ENCODE peak calls at places on chromosomes 4 and X, in six cellular contexts. Y is esophagus muscularis mucosa, S is GM12878, E is upper lobe of left lung, X is stomach, O is breast epithelium. G is an unnamed sample.

GRCh38 chr4:77084019-77084604 is 8.3 kb upstream of the CCNI start:
- DNase-seq in S (no peak), X (no peak), E (no peak), Y (no peak), O (no peak), G (no peak)

GRCh38 chr4:147709999-147710398 is 21.9 kb upstream of the ARHGAP10 start:
- DNase-seq in O (no peak), S (no peak), Y (peak; percentile 78), E (no peak), X (no peak), G (no peak)

GRCh38 chr4:68304731-68305130 is 45.2 kb downstream of the YTHDC1 start:
- DNase-seq in Y (no peak), X (no peak), E (no peak), O (no peak), S (no peak), G (no peak)

GRCh38 chr4:147814334-147814733 is 82.4 kb downstream of the ARHGAP10 start:
- DNase-seq in O (no peak), E (no peak), S (no peak), Y (no peak), X (no peak), G (no peak)

GRCh38 chr4:120994521-120994920 is 72.0 kb upstream of the PRDM5 start:
- DNase-seq in O (no peak), E (no peak), S (no peak), Y (no peak), X (no peak), G (no peak)

GRCh38 chr4:147453561-147454141 is 27.2 kb upstream of the EDNRA start:
- DNase-seq in X (no peak), Y (no peak), E (no peak), O (no peak), S (no peak), G (no peak)

GRCh38 chrX:10101269-10101668 is 55.5 kb upstream of the CLCN4 start:
- DNase-seq in X (no peak), S (no peak), Y (no peak), O (no peak), E (peak; percentile 26), G (peak; percentile 36)

GRCh38 chrX:8657883-8658282 is 74.1 kb downstream of the ANOS1 start:
- DNase-seq in E (no peak), X (no peak), O (no peak), Y (no peak), S (no peak), G (no peak)

GRCh38 chr4:158169516-158169915 is 3.3 kb downstream of the GASK1B start:
- DNase-seq in S (no peak), O (no peak), X (no peak), E (no peak), Y (no peak), G (no peak)

GRCh38 chr4:40648742-40649281 is 19.1 kb upstream of the RBM47 start:
- DNase-seq in X (no peak), Y (no peak), E (peak; percentile 28), O (no peak), S (no peak), G (no peak)

GRCh38 chr4:139297001-139297410 is 4.3 kb upstream of the NAA15 start:
- DNase-seq in Y (no peak), S (no peak), X (no peak), E (no peak), O (no peak), G (no peak)

GRCh38 chrX:47992669-47993068 is 11.1 kb downstream of the ZNF182 start:
- DNase-seq in S (no peak), Y (no peak), O (no peak), E (no peak), X (no peak), G (no peak)

GRCh38 chr4:19329631-19330030 is 922.1 kb upstream of the SLIT2 start:
- DNase-seq in E (no peak), O (no peak), S (no peak), Y (no peak), X (no peak), G (no peak)

GRCh38 chr4:119038465-119038864 is 97.2 kb upstream of the MYOZ2 start:
- DNase-seq in X (no peak), Y (no peak), E (no peak), O (no peak), S (no peak), G (no peak)

GRCh38 chr4:122914938-122915337 is 7.5 kb downstream of the NUDT6 start:
- DNase-seq in S (no peak), X (no peak), Y (no peak), E (no peak), O (no peak), G (no peak)

GRCh38 chrX:38654302-38654701 is 93.0 kb downstream of the TSPAN7 start:
- DNase-seq in S (no peak), E (no peak), O (no peak), X (no peak), Y (no peak), G (no peak)

GRCh38 chr4:128825226-128825625 is 15.7 kb downstream of the JADE1 start:
- DNase-seq in E (no peak), Y (no peak), O (no peak), X (no peak), S (no peak), G (no peak)

GRCh38 chr4:30943356-30943755 is 223.2 kb downstream of the PCDH7 start:
- DNase-seq in S (no peak), E (no peak), Y (no peak), X (no peak), O (no peak), G (no peak)

GRCh38 chr4:4334798-4335520 is 44.9 kb downstream of the ZBTB49 start:
- DNase-seq in X (peak; percentile 83), Y (no peak), E (peak; percentile 67), S (no peak), O (no peak), G (peak; percentile 36)

GRCh38 chrX:50697691-50698090 is 116.3 kb downstream of the SHROOM4 start:
- DNase-seq in E (no peak), S (no peak), Y (no peak), X (no peak), O (no peak), G (no peak)

GRCh38 chr4:157739237-157739636 is 433.6 kb downstream of the GASK1B start:
- DNase-seq in E (no peak), X (no peak), O (no peak), S (no peak), Y (no peak), G (no peak)

GRCh38 chrX:72110051-72110926 is 21.4 kb downstream of the RTL5 start:
- DNase-seq in E (no peak), S (no peak), Y (no peak), X (no peak), O (no peak), G (no peak)

GRCh38 chrX:71253253-71254091 is 468 bp downstream of the ZMYM3 start:
- DNase-seq in Y (no peak), X (peak; percentile 39), S (no peak), E (no peak), O (peak; percentile 57), G (peak; percentile 3)

GRCh38 chr4:54547299-54548097 is 110.3 kb upstream of the KIT start:
- DNase-seq in O (no peak), E (no peak), X (peak; percentile 45), S (peak; percentile 19), Y (no peak), G (no peak)

GRCh38 chr4:24885342-24885741 is 27.5 kb downstream of the CCDC149 start:
- DNase-seq in O (no peak), S (no peak), Y (no peak), X (no peak), E (no peak), G (no peak)

GRCh38 chr4:23614284-23614892 is 275.5 kb downstream of the PPARGC1A start:
- DNase-seq in X (no peak), O (no peak), E (peak; percentile 32), S (no peak), Y (no peak), G (no peak)

GRCh38 chr4:2936773-2937145 is 26.4 kb downstream of the NOP14 start:
- DNase-seq in X (no peak), Y (no peak), S (peak; percentile 53), E (peak; percentile 22), O (peak; percentile 53), G (no peak)

DNA sequence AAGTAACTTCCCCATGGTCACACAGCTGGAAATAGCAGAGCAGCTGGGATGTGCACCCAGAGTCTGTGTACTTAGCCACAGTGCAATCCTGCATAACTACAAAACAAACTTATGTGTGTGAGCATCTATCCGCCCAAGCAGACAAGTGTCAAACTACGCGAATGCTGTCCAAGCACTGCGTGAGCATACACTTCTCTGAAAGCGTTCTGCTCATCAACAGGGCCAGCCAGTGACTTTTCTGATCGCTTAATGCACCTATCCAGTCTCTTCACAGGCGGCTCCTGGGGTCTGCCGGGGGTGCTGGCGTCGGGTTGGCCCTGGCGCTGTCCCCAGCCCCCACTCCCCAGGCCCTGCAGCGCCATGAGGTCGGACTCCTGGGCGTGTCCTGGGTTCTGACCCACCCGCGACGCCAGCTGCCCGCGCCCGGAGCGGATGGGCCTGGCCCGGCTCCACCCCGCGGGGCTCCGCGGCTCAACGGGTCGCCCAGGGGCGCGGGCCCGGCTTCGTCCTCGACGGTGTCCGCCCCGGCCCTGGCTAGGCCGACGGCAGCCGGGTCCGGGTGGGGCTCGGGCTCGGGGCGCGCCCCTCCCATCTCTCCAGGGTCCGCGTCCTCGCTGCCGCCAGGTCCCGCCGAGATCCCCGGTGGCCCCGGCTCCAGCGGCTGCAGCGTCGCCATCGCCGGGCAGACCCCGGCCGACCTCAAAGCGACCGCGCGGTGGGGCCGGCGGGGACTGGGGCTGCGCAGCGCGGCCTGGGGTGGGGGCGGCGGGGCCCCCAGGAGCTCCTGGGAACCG is 1.3 kb upstream of the ZNF141 start:
- DNase-seq in X (no peak), S (no peak), E (peak; percentile 25), O (no peak), Y (no peak), G (no peak)
- TF ChIP-seq POLR2AphosphoS5 in X (no peak), S (no peak), E (no peak), O (no peak), Y (peak; percentile 29), G (no peak)

GRCh38 chr4:60463846-60464502 is 736.2 kb upstream of the ADGRL3 start:
- DNase-seq in S (no peak), Y (no peak), O (no peak), E (no peak), X (no peak), G (no peak)
- TF ChIP-seq CTCF in S (peak; percentile 55), Y (no peak), O (no peak), E (no peak), X (no peak), G (no peak)

GRCh38 chr4:172009461-172009860 is 196.3 kb downstream of the GALNTL6 start:
- DNase-seq in E (no peak), O (no peak), S (no peak), Y (no peak), X (no peak), G (no peak)

GRCh38 chr4:172011196-172011595 is 198.0 kb downstream of the GALNTL6 start:
- DNase-seq in Y (no peak), S (no peak), X (no peak), O (no peak), E (no peak), G (no peak)

DNA sequence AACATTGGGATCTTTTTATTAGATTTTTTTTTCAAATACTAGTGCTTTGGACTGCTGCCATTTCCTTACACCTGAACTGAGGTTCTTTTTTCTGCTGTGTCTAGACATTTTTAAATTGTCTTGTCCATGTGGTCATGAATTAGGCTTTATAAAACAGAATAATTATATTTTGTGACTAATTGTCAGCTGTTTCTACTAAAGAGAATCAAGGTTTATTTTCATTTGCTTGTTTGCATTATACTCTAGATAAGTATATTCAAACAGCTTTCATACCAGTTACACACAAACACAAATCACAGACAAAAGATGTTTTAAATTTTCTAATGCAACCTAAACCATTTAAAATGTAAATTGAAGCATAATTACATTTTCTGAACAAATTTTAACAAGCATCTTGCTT is 194.7 kb downstream of the GALNTL6 start:
- DNase-seq in Y (no peak), O (no peak), S (no peak), E (no peak), X (no peak), G (no peak)
- TF ChIP-seq POLR2A in Y (no peak), O (no peak), S (no peak), E (no peak), X (no peak), G (no peak)

GRCh38 chr4:90127223-90127705 is at the start of gene CCSER1:
- DNase-seq in X (peak; percentile 85), S (no peak), Y (peak; percentile 95), E (peak; percentile 84), O (peak; percentile 87), G (peak; percentile 80)
- TF ChIP-seq POLR2AphosphoS5 in X (peak; percentile 38), S (peak; percentile 95), Y (peak; percentile 96), E (peak; percentile 71), O (peak; percentile 86), G (peak; percentile 70)

G was measured in prostate gland.